ENCODE peak calls at places on chromosomes 12 and 14, in seven cellular contexts. Q is WTC11, J is Calu3, S is ELF-1, O is RPMI7951, N is ovary, U is NCI-H2107. Y is an unnamed sample.

GRCh38 chr14:70947739-70948138 is 40.5 kb downstream of the PCNX1 start:
- DNase-seq in U (no peak), S (peak), O (no peak), Q (no peak), J (no peak), N (no peak), Y (no peak)

GRCh38 chr14:100222219-100223093 is 16.5 kb upstream of the YY1 start:
- DNase-seq in U (no peak), Q (no peak), O (no peak), J (no peak), N (no peak), S (no peak), Y (no peak)

GRCh38 chr12:46005151-46005797 is 14.9 kb upstream of the SCAF11 start:
- DNase-seq in O (no peak), U (no peak), Q (no peak), N (no peak), J (no peak), S (no peak), Y (no peak)

GRCh38 chr12:19130224-19131019 is 889 bp downstream of the PLEKHA5 start:
- DNase-seq in J (peak), O (peak), U (no peak), S (peak), Q (peak), N (peak), Y (peak)

GRCh38 chr12:116675339-116676107 is 62.3 kb downstream of the SPRING1 start:
- DNase-seq in Q (no peak), J (no peak), N (no peak), U (no peak), O (no peak), S (peak), Y (no peak)

GRCh38 chr12:102172436-102172835 is 25.2 kb downstream of the PMCH start:
- DNase-seq in N (no peak), U (no peak), J (no peak), Q (no peak), S (no peak), O (no peak), Y (no peak)

GRCh38 chr12:54419088-54419887 is at the start of gene ITGA5:
- DNase-seq in J (peak), N (peak), O (peak), U (no peak), Q (peak), S (peak), Y (no peak)

GRCh38 chr12:106063826-106064575 is 74.8 kb downstream of the NUAK1 start:
- DNase-seq in Q (no peak), S (no peak), N (no peak), J (no peak), O (no peak), U (no peak), Y (no peak)

GRCh38 chr12:12794686-12795085 is 9.2 kb downstream of the APOLD1 start:
- DNase-seq in J (no peak), U (no peak), N (no peak), O (no peak), S (no peak), Q (no peak), Y (no peak)

GRCh38 chr12:116882742-116883141 is 1.5 kb upstream of the HRK start:
- DNase-seq in O (peak), U (no peak), N (no peak), J (no peak), Q (no peak), S (no peak), Y (no peak)

GRCh38 chr12:80241576-80242273 is 142.4 kb downstream of the OTOGL start:
- DNase-seq in J (peak), O (no peak), N (no peak), S (no peak), U (no peak), Q (no peak), Y (no peak)

GRCh38 chr14:99415496-99416281 is 65.0 kb downstream of the SETD3 start:
- DNase-seq in U (peak), O (peak), Q (peak), S (peak), N (no peak), J (peak), Y (no peak)

Y was measured in glutamatergic neuron.